ENCODE peak calls at places on chromosomes 13 and 19, in four cellular contexts. H is fibroblast of lung; W is CD8-positive, alpha-beta T cell; U is psoas muscle. V is an unnamed sample.

GRCh38 chr13:44120814-44121505 is 241.3 kb downstream of the LACC1 start:
- DNase-seq in U (no peak), W (no peak), H (no peak), V (no peak)

GRCh38 chr19:6108721-6109633 is 1.3 kb downstream of the RFX2 start:
- DNase-seq in W (peak; percentile 78), H (peak; percentile 69), U (peak; percentile 65), V (peak; percentile 84)

GRCh38 chr19:7692417-7693088 is 9.4 kb downstream of the FCER2 start:
- DNase-seq in U (no peak), H (no peak), W (peak; percentile 52), V (no peak)

GRCh38 chr19:54653181-54653809 is 9.5 kb upstream of the LILRB4 start:
- DNase-seq in W (no peak), H (peak; percentile 19), U (no peak), V (no peak)

GRCh38 chr13:89150362-89150761 is 1479.2 kb downstream of the SLITRK5 start:
- DNase-seq in H (peak; percentile 77), W (no peak), U (no peak), V (no peak)

GRCh38 chr19:10871711-10872550 is 578 bp downstream of the CARM1 start:
- DNase-seq in W (peak; percentile 30), H (no peak), U (peak; percentile 58), V (peak; percentile 82)

GRCh38 chr19:18651738-18652137 is 14.9 kb downstream of the KLHL26 start:
- DNase-seq in H (no peak), W (no peak), U (no peak), V (no peak)

GRCh38 chr13:24693862-24694471 is 13.8 kb downstream of the ATP12A start:
- DNase-seq in W (no peak), U (no peak), H (peak; percentile 67), V (no peak)

GRCh38 chr13:75120071-75120470 is 361.9 kb downstream of the TBC1D4 start:
- DNase-seq in U (no peak), W (no peak), H (no peak), V (no peak)

GRCh38 chr13:52070929-52071523 is 46.5 kb downstream of the UTP14C start:
- DNase-seq in W (peak; percentile 25), U (no peak), H (peak; percentile 28), V (no peak)
- H3K27ac ChIP-seq in W (no peak overlapping the region), U (no peak overlapping the region), H (no peak overlapping the region), V (no peak overlapping the region)

GRCh38 chr19:45885556-45886426 is at the start of gene IRF2BP1:
- DNase-seq in W (peak; percentile 93), U (peak; percentile 91), H (peak; percentile 93), V (peak; percentile 94)
- H3K4me3 ChIP-seq in W (peak within 1 kb of the TSS; percentile 87), U (peak within 1 kb of the TSS; percentile 87), H (peak within 1 kb of the TSS; percentile 75), V (peak within 1 kb of the TSS; percentile 75)

DNA sequence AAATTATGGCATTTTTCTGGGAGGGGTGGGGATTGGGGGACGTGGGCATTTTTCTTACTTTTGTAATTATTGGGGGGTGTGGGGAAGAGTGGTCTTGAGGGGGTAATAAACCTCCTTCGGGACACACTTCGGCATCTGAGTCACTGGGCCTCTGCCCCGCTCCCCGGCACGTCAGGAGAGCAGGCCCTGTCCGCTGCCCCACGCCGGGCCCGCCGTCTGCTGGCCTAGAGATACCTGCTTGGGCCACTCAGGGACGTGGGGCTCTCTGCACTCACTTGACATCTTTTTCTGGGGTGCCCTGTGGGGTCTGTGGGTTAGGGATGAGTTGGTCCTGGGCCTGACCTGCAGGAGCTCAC is 3.5 kb upstream of the FTL start:
- DNase-seq in U (no peak), H (no peak), W (no peak), V (no peak)
- H3K27ac ChIP-seq in U (peak overlapping the region; percentile 89), H (no peak overlapping the region), W (no peak overlapping the region), V (no peak overlapping the region)

GRCh38 chr19:16754207-16754806 is 34.7 kb downstream of the NWD1 start:
- DNase-seq in H (no peak), U (no peak), W (no peak), V (no peak)

GRCh38 chr19:16749326-16749725 is 29.7 kb downstream of the NWD1 start:
- DNase-seq in H (no peak), U (no peak), W (no peak), V (no peak)

GRCh38 chr19:16756649-16757048 is 37.0 kb downstream of the NWD1 start:
- DNase-seq in U (no peak), W (no peak), H (no peak), V (no peak)

GRCh38 chr19:16750081-16750480 is 30.4 kb downstream of the NWD1 start:
- DNase-seq in H (no peak), U (no peak), W (no peak), V (no peak)

DNA sequence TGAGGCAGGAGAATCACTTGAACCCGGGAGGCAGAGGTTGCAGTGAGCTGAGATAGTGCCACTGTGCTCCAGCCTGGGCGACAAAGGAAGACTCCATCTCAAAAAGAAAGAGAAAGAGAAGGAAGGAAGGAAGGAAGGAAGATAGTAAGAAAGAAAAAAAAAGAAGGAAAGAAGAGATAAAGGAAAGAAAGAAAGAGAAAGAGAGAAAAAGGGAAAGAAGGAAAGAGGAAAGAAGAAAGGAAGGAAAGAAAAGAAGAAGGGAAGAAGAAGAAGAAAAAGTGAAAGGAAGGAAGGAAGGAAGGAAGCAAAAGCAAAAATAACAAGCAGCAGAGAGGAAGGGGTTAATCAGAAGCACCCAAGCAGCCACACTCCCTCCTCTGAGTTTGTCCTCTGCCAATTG is 32.1 kb downstream of the NWD1 start:
- DNase-seq in U (no peak), W (no peak), H (no peak), V (no peak)
- H3K4me3 ChIP-seq in U (no peak overlapping the region), W (no peak overlapping the region), H (no peak overlapping the region), V (no peak overlapping the region)